ENCODE peak calls at places on chromosomes 16 and 17, in seven cellular contexts. T is NCI-H1694 treated with DMSO at 0.1 percent for 48 hours; P is OCI-LY7; F is posterior cingulate gyrus; U is AG09309; D is activated CD4-positive, CD25-positive, alpha-beta regulatory T cell treated with anti-CD3 and anti-CD28 coated beads, Interleukin-2, amount 50 U/mL, for 16 hours; A is mucosa of gallbladder. Q is an unnamed sample.

GRCh38 chr16:77588389-77588788 is 133.9 kb upstream of the NUDT7 start:
- DNase-seq in T (no peak), P (no peak), F (no peak), U (no peak), D (no peak), A (no peak), Q (no peak)

GRCh38 chr17:44911133-44912001 is 3.9 kb downstream of the GFAP start:
- DNase-seq in T (peak), P (peak), F (peak), U (no peak), D (peak), A (peak), Q (peak)

GRCh38 chr16:8867483-8868271 is 1.1 kb downstream of the CARHSP1 start:
- DNase-seq in T (peak), P (peak), F (no peak), U (no peak), D (no peak), A (no peak), Q (peak)

GRCh38 chr16:13448346-13448745 is 471.6 kb upstream of the ERCC4 start:
- DNase-seq in T (no peak), P (no peak), F (no peak), U (no peak), D (no peak), A (no peak), Q (no peak)

GRCh38 chr16:81214745-81215166 is 23.7 kb upstream of the BCO1 start:
- DNase-seq in T (no peak), P (no peak), F (peak), U (no peak), D (no peak), A (no peak), Q (no peak)

GRCh38 chr17:60383379-60383778 is 8.6 kb downstream of the USP32 start:
- DNase-seq in T (no peak), P (no peak), F (no peak), U (no peak), D (no peak), A (no peak), Q (no peak)

GRCh38 chr17:29686998-29687397 is 64.3 kb upstream of the CORO6 start:
- DNase-seq in T (no peak), P (no peak), F (no peak), U (no peak), D (no peak), A (no peak), Q (no peak)

GRCh38 chr17:77419095-77419494 is 278.3 kb downstream of the SEC14L1 start:
- DNase-seq in T (no peak), P (no peak), F (no peak), U (no peak), D (no peak), A (no peak), Q (no peak)

GRCh38 chr16:24686678-24687077 is 42.8 kb upstream of the TNRC6A start:
- DNase-seq in T (no peak), P (no peak), F (no peak), U (no peak), D (no peak), A (no peak), Q (no peak)

GRCh38 chr17:81487487-81488275 is 24.9 kb downstream of the ACTG1 start:
- DNase-seq in T (no peak), P (peak), F (peak), U (no peak), D (peak), A (peak), Q (peak)

GRCh38 chr16:66026211-66026610 is 340.3 kb upstream of the CDH5 start:
- DNase-seq in T (peak), P (no peak), F (no peak), U (no peak), D (no peak), A (no peak), Q (no peak)

GRCh38 chr16:80250376-80250775 is 290.4 kb upstream of the DYNLRB2 start:
- DNase-seq in T (no peak), P (no peak), F (no peak), U (no peak), D (no peak), A (no peak), Q (no peak)

GRCh38 chr17:2874211-2874686 is 78.0 kb downstream of the RAP1GAP2 start:
- DNase-seq in T (no peak), P (no peak), F (no peak), U (no peak), D (no peak), A (no peak), Q (no peak)

GRCh38 chr17:78164748-78165607 is 3.4 kb upstream of the SYNGR2 start:
- DNase-seq in T (no peak), P (no peak), F (no peak), U (no peak), D (no peak), A (no peak), Q (no peak)

GRCh38 chr17:44828919-44829557 is 1.0 kb downstream of the GJC1 start:
- DNase-seq in T (no peak), P (peak), F (no peak), U (no peak), D (no peak), A (no peak), Q (no peak)

GRCh38 chr17:46741122-46741725 is 77.3 kb downstream of the WNT3 start:
- DNase-seq in T (no peak), P (no peak), F (no peak), U (no peak), D (no peak), A (no peak), Q (no peak)

GRCh38 chr16:88505405-88506082 is 52.5 kb downstream of the ZFPM1 start:
- DNase-seq in T (peak), P (peak), F (no peak), U (no peak), D (peak), A (peak), Q (peak)

GRCh38 chr17:14622622-14623101 is 321.8 kb downstream of the HS3ST3B1 start:
- DNase-seq in T (no peak), P (peak), F (no peak), U (peak), D (no peak), A (no peak), Q (no peak)

GRCh38 chr16:89175280-89176146 is 4.0 kb downstream of the CDH15 start:
- DNase-seq in T (peak), P (no peak), F (no peak), U (no peak), D (no peak), A (no peak), Q (no peak)

GRCh38 chr16:86862596-86862995 is 284.2 kb downstream of the FOXL1 start:
- DNase-seq in T (no peak), P (no peak), F (no peak), U (no peak), D (no peak), A (no peak), Q (no peak)